ENCODE peak calls at places on chromosomes 4 and X, in seven cellular contexts. One of them, this sample, is unnamed.

GRCh38 chr4:186144596-186145569 is 40.4 kb downstream of the FAM149A start:
- DNase-seq in testis: peak; percentile 50
- DNase-seq in Caco-2: peak; percentile 48
- DNase-seq in left lung: peak; percentile 83
- DNase-seq in SK-N-SH: peak; percentile 92
- DNase-seq in psoas muscle: peak; percentile 71
- DNase-seq in breast epithelium: no peak
- DNase-seq in this sample: no peak

GRCh38 chr4:1775731-1776500 is 17.2 kb upstream of the FGFR3 start:
- DNase-seq in testis: no peak
- DNase-seq in Caco-2: no peak
- DNase-seq in left lung: no peak
- DNase-seq in SK-N-SH: peak; percentile 75
- DNase-seq in psoas muscle: no peak
- DNase-seq in breast epithelium: no peak
- DNase-seq in this sample: no peak

GRCh38 chr4:109419679-109420078 is 13.9 kb upstream of the SEC24B start:
- DNase-seq in testis: no peak
- DNase-seq in Caco-2: no peak
- DNase-seq in left lung: no peak
- DNase-seq in SK-N-SH: no peak
- DNase-seq in psoas muscle: no peak
- DNase-seq in breast epithelium: no peak
- DNase-seq in this sample: no peak

GRCh38 chr4:146916479-146917076 is 29.1 kb downstream of the TTC29 start:
- DNase-seq in testis: peak; percentile 28
- DNase-seq in Caco-2: no peak
- DNase-seq in left lung: no peak
- DNase-seq in SK-N-SH: peak; percentile 7
- DNase-seq in psoas muscle: no peak
- DNase-seq in breast epithelium: no peak
- DNase-seq in this sample: no peak

GRCh38 chr4:48467442-48467841 is 15.7 kb upstream of the SLC10A4 start:
- DNase-seq in testis: no peak
- DNase-seq in Caco-2: no peak
- DNase-seq in left lung: no peak
- DNase-seq in SK-N-SH: no peak
- DNase-seq in psoas muscle: no peak
- DNase-seq in breast epithelium: no peak
- DNase-seq in this sample: no peak

GRCh38 chr4:184457530-184458249 is 16.7 kb downstream of the IRF2 start:
- DNase-seq in testis: no peak
- DNase-seq in Caco-2: no peak
- DNase-seq in left lung: no peak
- DNase-seq in SK-N-SH: no peak
- DNase-seq in psoas muscle: peak; percentile 19
- DNase-seq in breast epithelium: no peak
- DNase-seq in this sample: no peak

GRCh38 chr4:77031544-77031943 is 44.2 kb downstream of the CCNI start:
- DNase-seq in testis: no peak
- DNase-seq in Caco-2: no peak
- DNase-seq in left lung: no peak
- DNase-seq in SK-N-SH: no peak
- DNase-seq in psoas muscle: no peak
- DNase-seq in breast epithelium: no peak
- DNase-seq in this sample: no peak

GRCh38 chrX:131262738-131263679 is 26.1 kb downstream of the IGSF1 start:
- DNase-seq in testis: no peak
- DNase-seq in Caco-2: peak; percentile 43
- DNase-seq in left lung: no peak
- DNase-seq in SK-N-SH: no peak
- DNase-seq in psoas muscle: no peak
- DNase-seq in breast epithelium: no peak
- DNase-seq in this sample: no peak

GRCh38 chr4:39526810-39527295 is 386 bp downstream of the UGDH start:
- DNase-seq in testis: peak; percentile 29
- DNase-seq in Caco-2: no peak
- DNase-seq in left lung: no peak
- DNase-seq in SK-N-SH: no peak
- DNase-seq in psoas muscle: no peak
- DNase-seq in breast epithelium: no peak
- DNase-seq in this sample: no peak

GRCh38 chr4:184953971-184954370 is 64.3 kb upstream of the HELT start:
- DNase-seq in testis: no peak
- DNase-seq in Caco-2: no peak
- DNase-seq in left lung: no peak
- DNase-seq in SK-N-SH: no peak
- DNase-seq in psoas muscle: no peak
- DNase-seq in breast epithelium: no peak
- DNase-seq in this sample: no peak

GRCh38 chrX:80388206-80388605 is 32.0 kb upstream of the TENT5D start:
- DNase-seq in testis: no peak
- DNase-seq in Caco-2: no peak
- DNase-seq in left lung: no peak
- DNase-seq in SK-N-SH: no peak
- DNase-seq in psoas muscle: no peak
- DNase-seq in breast epithelium: no peak
- DNase-seq in this sample: no peak

GRCh38 chrX:38941675-38942074 is 140.4 kb downstream of the MID1IP1 start:
- DNase-seq in testis: no peak
- DNase-seq in Caco-2: no peak
- DNase-seq in left lung: no peak
- DNase-seq in SK-N-SH: no peak
- DNase-seq in psoas muscle: no peak
- DNase-seq in breast epithelium: no peak
- DNase-seq in this sample: no peak

GRCh38 chrX:132171478-132171877 is 43.7 kb upstream of the FRMD7 start:
- DNase-seq in testis: no peak
- DNase-seq in Caco-2: no peak
- DNase-seq in left lung: no peak
- DNase-seq in SK-N-SH: no peak
- DNase-seq in psoas muscle: no peak
- DNase-seq in breast epithelium: no peak
- DNase-seq in this sample: no peak

GRCh38 chr4:119646347-119647071 is 17.9 kb upstream of the PDE5A start:
- DNase-seq in testis: peak; percentile 70
- DNase-seq in Caco-2: no peak
- DNase-seq in left lung: no peak
- DNase-seq in SK-N-SH: no peak
- DNase-seq in psoas muscle: no peak
- DNase-seq in breast epithelium: no peak
- DNase-seq in this sample: no peak

GRCh38 chr4:121738780-121739547 is 26.0 kb downstream of the SMIM43 start:
- DNase-seq in testis: no peak
- DNase-seq in Caco-2: no peak
- DNase-seq in left lung: no peak
- DNase-seq in SK-N-SH: no peak
- DNase-seq in psoas muscle: no peak
- DNase-seq in breast epithelium: no peak
- DNase-seq in this sample: no peak

GRCh38 chr4:106615407-106615945 is 246.9 kb upstream of the GIMD1 start:
- DNase-seq in testis: no peak
- DNase-seq in Caco-2: no peak
- DNase-seq in left lung: no peak
- DNase-seq in SK-N-SH: no peak
- DNase-seq in psoas muscle: no peak
- DNase-seq in breast epithelium: no peak
- DNase-seq in this sample: no peak

GRCh38 chr4:100208459-100208858 is 18.2 kb upstream of the DDIT4L start:
- DNase-seq in testis: no peak
- DNase-seq in Caco-2: no peak
- DNase-seq in left lung: no peak
- DNase-seq in SK-N-SH: no peak
- DNase-seq in psoas muscle: no peak
- DNase-seq in breast epithelium: no peak
- DNase-seq in this sample: no peak

GRCh38 chr4:38128478-38129451 is 168.6 kb downstream of the PTTG2 start:
- DNase-seq in testis: no peak
- DNase-seq in Caco-2: no peak
- DNase-seq in left lung: no peak
- DNase-seq in SK-N-SH: no peak
- DNase-seq in psoas muscle: no peak
- DNase-seq in breast epithelium: no peak
- DNase-seq in this sample: no peak

GRCh38 chrX:153449306-153450113 is 3.7 kb upstream of the TREX2 start:
- DNase-seq in testis: no peak
- DNase-seq in Caco-2: no peak
- DNase-seq in left lung: no peak
- DNase-seq in SK-N-SH: no peak
- DNase-seq in psoas muscle: no peak
- DNase-seq in breast epithelium: no peak
- DNase-seq in this sample: no peak

GRCh38 chrX:153448556-153449280 is 2.9 kb upstream of the TREX2 start:
- DNase-seq in testis: no peak
- DNase-seq in Caco-2: no peak
- DNase-seq in left lung: no peak
- DNase-seq in SK-N-SH: no peak
- DNase-seq in psoas muscle: no peak
- DNase-seq in breast epithelium: no peak
- DNase-seq in this sample: no peak

GRCh38 chrX:153450949-153451277 is 5.1 kb upstream of the TREX2 start:
- DNase-seq in testis: no peak
- DNase-seq in Caco-2: no peak
- DNase-seq in left lung: no peak
- DNase-seq in SK-N-SH: no peak
- DNase-seq in psoas muscle: no peak
- DNase-seq in breast epithelium: no peak
- DNase-seq in this sample: no peak

GRCh38 chrX:153447581-153447960 is 1.7 kb upstream of the TREX2 start:
- DNase-seq in testis: no peak
- DNase-seq in Caco-2: no peak
- DNase-seq in left lung: no peak
- DNase-seq in SK-N-SH: no peak
- DNase-seq in psoas muscle: no peak
- DNase-seq in breast epithelium: no peak
- DNase-seq in this sample: no peak

DNA sequence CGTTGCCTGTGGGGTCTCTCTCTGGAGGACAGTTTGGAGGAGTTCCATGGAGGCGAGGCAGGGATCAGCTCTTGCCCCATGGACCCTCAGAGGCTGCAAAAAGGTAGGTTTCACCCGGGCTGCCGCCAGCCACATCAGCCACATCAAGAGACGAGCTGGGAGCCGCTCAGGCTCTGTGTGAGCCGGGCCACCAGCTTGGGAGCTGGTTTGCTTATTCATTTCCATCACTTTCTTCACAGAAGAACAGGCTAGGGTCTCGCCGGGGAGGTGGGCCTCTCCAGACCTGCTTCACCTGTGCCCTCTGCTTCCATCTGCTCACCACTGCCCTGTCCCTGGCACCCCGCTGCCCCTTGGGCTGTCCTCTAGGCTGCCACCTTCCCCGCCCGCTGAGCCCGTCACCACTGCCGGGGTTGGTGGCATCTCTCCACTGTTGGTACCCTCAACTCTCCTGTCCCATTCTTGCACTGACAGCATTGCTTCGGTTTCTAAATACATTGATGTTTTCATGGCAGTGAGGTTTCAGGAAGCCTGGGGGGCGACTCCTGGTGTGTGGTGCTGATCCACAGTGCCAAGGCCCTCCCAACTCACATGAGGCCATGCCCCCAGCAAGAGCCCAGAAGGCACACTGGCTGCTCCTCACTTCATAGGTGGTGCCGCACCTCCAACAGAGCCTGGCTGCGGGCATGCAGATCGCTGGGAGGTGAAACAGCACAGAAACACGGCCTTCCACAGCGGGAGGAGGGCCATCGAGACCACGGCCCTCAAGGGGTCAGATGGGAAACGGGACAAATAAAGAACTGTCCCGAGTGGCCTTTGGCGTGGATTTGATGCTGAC is 4.5 kb upstream of the TREX2 start:
- DNase-seq in testis: no peak
- DNase-seq in Caco-2: no peak
- DNase-seq in left lung: peak; percentile 32
- DNase-seq in SK-N-SH: no peak
- DNase-seq in psoas muscle: no peak
- DNase-seq in breast epithelium: no peak
- DNase-seq in this sample: no peak
- H3K27me3 ChIP-seq in testis: no peaks in the 10 kb centered on the region
- H3K27me3 ChIP-seq in Caco-2: no peaks in the 10 kb centered on the region
- H3K27me3 ChIP-seq in left lung: no peaks in the 10 kb centered on the region
- H3K27me3 ChIP-seq in SK-N-SH: peaks cover 17% of the 10 kb centered on the region
- H3K27me3 ChIP-seq in psoas muscle: no peaks in the 10 kb centered on the region
- H3K27me3 ChIP-seq in breast epithelium: peaks cover 19% of the 10 kb centered on the region
- H3K27me3 ChIP-seq in this sample: no peaks in the 10 kb centered on the region

GRCh38 chr4:173524218-173525117 is 5.6 kb downstream of the HAND2 start:
- DNase-seq in testis: no peak
- DNase-seq in Caco-2: no peak
- DNase-seq in left lung: no peak
- DNase-seq in SK-N-SH: peak; percentile 42
- DNase-seq in psoas muscle: no peak
- DNase-seq in breast epithelium: no peak
- DNase-seq in this sample: no peak
- H3K4me3 ChIP-seq in testis: no peak overlapping the region
- H3K4me3 ChIP-seq in Caco-2: no peak overlapping the region
- H3K4me3 ChIP-seq in left lung: no peak overlapping the region
- H3K4me3 ChIP-seq in SK-N-SH: peak overlapping the region; percentile 61
- H3K4me3 ChIP-seq in psoas muscle: no peak overlapping the region
- H3K4me3 ChIP-seq in breast epithelium: peak overlapping the region; percentile 55
- H3K4me3 ChIP-seq in this sample: no peak overlapping the region

GRCh38 chr4:107666134-107666533 is 53.9 kb downstream of the PAPSS1 start:
- DNase-seq in testis: no peak
- DNase-seq in Caco-2: no peak
- DNase-seq in left lung: no peak
- DNase-seq in SK-N-SH: peak; percentile 2
- DNase-seq in psoas muscle: no peak
- DNase-seq in breast epithelium: no peak
- DNase-seq in this sample: no peak
- TF ChIP-seq CTCF in testis: no peak
- TF ChIP-seq CTCF in Caco-2: no peak
- TF ChIP-seq CTCF in left lung: no peak
- TF ChIP-seq CTCF in SK-N-SH: peak; percentile 60
- TF ChIP-seq CTCF in psoas muscle: peak; percentile 29
- TF ChIP-seq CTCF in breast epithelium: no peak
- TF ChIP-seq CTCF in this sample: peak; percentile 28

DNA sequence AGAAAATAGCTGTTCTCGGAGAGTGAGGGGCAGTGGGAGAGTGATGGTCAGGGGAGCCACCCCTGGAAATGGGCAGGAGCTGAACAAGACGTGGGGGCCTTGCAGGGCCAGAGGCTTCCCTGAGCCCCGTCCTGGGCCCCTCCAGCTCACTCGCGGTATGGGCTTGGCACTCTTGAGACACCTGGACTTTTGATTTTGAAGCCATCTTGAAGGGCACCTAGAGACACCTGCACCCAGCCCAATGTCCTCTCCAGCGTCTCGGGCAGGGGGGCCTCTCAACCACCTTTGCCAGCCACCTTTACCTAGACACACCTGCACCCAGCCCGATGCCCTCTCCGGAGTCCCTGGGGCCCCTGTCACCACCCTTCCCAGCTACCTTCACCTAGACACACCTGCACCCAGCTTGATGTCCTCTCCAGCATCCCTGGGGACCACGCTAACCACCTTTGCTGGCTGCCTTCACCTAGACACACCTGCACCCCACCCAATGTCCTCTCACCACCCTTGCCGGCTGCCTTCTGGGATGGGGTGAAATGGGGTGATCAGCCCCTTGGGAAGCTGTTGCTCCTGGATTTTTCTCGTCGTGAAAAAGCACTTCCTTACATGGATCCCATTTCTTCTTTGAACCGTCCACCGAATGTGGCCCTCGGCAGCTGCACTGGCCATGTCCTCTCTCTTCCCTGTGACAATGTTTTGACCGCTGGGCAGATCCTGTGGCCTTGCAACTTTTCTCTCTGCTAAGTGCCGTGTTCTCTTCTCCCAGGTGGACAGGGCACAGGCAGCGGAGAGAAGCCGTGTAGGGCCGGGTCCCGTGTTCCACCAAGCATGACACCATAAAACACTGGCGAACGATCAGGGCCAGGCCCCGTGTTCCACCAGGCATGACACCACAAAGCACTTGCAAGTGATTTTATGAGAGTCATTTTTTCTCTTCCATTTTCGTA is 47.5 kb downstream of the CPZ start:
- DNase-seq in testis: no peak
- DNase-seq in Caco-2: peak; percentile 17
- DNase-seq in left lung: peak; percentile 45
- DNase-seq in SK-N-SH: no peak
- DNase-seq in psoas muscle: no peak
- DNase-seq in breast epithelium: peak; percentile 43
- DNase-seq in this sample: no peak
- H3K27me3 ChIP-seq in testis: no peaks in the 10 kb centered on the region
- H3K27me3 ChIP-seq in Caco-2: no peaks in the 10 kb centered on the region
- H3K27me3 ChIP-seq in left lung: peaks cover 36% of the 10 kb centered on the region
- H3K27me3 ChIP-seq in SK-N-SH: no peaks in the 10 kb centered on the region
- H3K27me3 ChIP-seq in psoas muscle: no peaks in the 10 kb centered on the region
- H3K27me3 ChIP-seq in breast epithelium: peaks cover 12% of the 10 kb centered on the region
- H3K27me3 ChIP-seq in this sample: peaks cover 13% of the 10 kb centered on the region